ENCODE peak calls at places on chromosomes 3 and 15, in eight cellular contexts. O is heart right ventricle, I is fibroblast of pulmonary artery, X is A549, U is uterus, Y is progenitor cell of endocrine pancreas, D is lower leg skin, J is cardiac muscle cell. F is an unnamed sample.

GRCh38 chr3:141100112-141100511 is 49.0 kb downstream of the SPSB4 start:
- DNase-seq in Y (no peak), J (no peak), D (no peak), X (no peak), O (no peak), U (no peak), I (no peak), F (no peak)

GRCh38 chr3:132187746-132188145 is 129.5 kb upstream of the ACP3 start:
- DNase-seq in Y (no peak), X (no peak), D (no peak), O (no peak), I (no peak), U (no peak), J (no peak), F (no peak)

GRCh38 chr3:103499132-103499885 is 1064.5 kb downstream of the ZPLD1 start:
- DNase-seq in X (no peak), D (no peak), U (no peak), I (peak; percentile 60), J (no peak), Y (no peak), O (no peak), F (no peak)

GRCh38 chr3:11509175-11510000 is 134.3 kb downstream of the VGLL4 start:
- DNase-seq in I (peak; percentile 90), J (peak; percentile 95), D (peak; percentile 89), U (peak; percentile 75), Y (no peak), O (peak; percentile 68), X (peak; percentile 33), F (no peak)

GRCh38 chr15:43777293-43777819 is 590 bp upstream of the ELL3 start:
- DNase-seq in D (peak; percentile 97), U (peak; percentile 74), X (peak; percentile 79), O (peak; percentile 69), I (peak; percentile 75), Y (peak; percentile 38), J (peak; percentile 79), F (peak; percentile 59)

GRCh38 chr3:97981886-97982285 is 9.7 kb upstream of the RIOX2 start:
- DNase-seq in I (peak; percentile 79), X (no peak), J (peak; percentile 30), O (no peak), U (no peak), Y (no peak), D (no peak), F (no peak)

GRCh38 chr3:14525685-14526631 is 14.2 kb downstream of the GRIP2 start:
- DNase-seq in O (no peak), I (peak; percentile 31), Y (no peak), U (peak; percentile 56), J (peak; percentile 53), D (no peak), X (no peak), F (no peak)

GRCh38 chr3:128190501-128190900 is 37.2 kb downstream of the EEFSEC start:
- DNase-seq in J (no peak), O (no peak), X (peak; percentile 7), I (no peak), Y (no peak), D (no peak), U (no peak), F (no peak)

GRCh38 chr3:179546814-179547241 is 15.9 kb upstream of the ACTL6A start:
- DNase-seq in O (no peak), J (no peak), X (no peak), I (no peak), U (no peak), Y (no peak), D (no peak), F (no peak)

GRCh38 chr3:170359178-170359704 is 1.7 kb downstream of the SKIL start:
- DNase-seq in X (no peak), D (no peak), J (no peak), I (no peak), Y (no peak), O (no peak), U (no peak), F (no peak)

GRCh38 chr3:170355738-170356595 is 1.5 kb upstream of the SKIL start:
- DNase-seq in X (peak; percentile 66), U (peak; percentile 41), D (no peak), I (peak; percentile 69), O (peak; percentile 71), J (peak; percentile 79), Y (no peak), F (no peak)

GRCh38 chr3:170357920-170358854 is 672 bp downstream of the SKIL start:
- DNase-seq in X (peak; percentile 91), J (peak; percentile 83), D (peak; percentile 96), Y (peak; percentile 87), I (peak; percentile 68), U (peak; percentile 82), O (peak; percentile 89), F (peak; percentile 82)

GRCh38 chr3:170356596-170357175 is 829 bp upstream of the SKIL start:
- DNase-seq in O (peak; percentile 91), I (peak; percentile 88), D (peak; percentile 96), X (peak; percentile 84), J (peak; percentile 97), U (peak; percentile 89), Y (peak; percentile 78), F (peak; percentile 51)

GRCh38 chr3:170357176-170357919 is at the start of gene SKIL:
- DNase-seq in Y (peak; percentile 91), X (peak; percentile 97), D (peak; percentile 99), O (peak; percentile 97), U (peak; percentile 96), J (peak; percentile 99), I (peak; percentile 98), F (peak; percentile 96)
- TF ChIP-seq CTCF in Y (peak; percentile 39), X (peak; percentile 31), D (no peak), O (peak; percentile 21), U (no peak), J (peak; percentile 8), I (no peak), F (no peak)

DNA sequence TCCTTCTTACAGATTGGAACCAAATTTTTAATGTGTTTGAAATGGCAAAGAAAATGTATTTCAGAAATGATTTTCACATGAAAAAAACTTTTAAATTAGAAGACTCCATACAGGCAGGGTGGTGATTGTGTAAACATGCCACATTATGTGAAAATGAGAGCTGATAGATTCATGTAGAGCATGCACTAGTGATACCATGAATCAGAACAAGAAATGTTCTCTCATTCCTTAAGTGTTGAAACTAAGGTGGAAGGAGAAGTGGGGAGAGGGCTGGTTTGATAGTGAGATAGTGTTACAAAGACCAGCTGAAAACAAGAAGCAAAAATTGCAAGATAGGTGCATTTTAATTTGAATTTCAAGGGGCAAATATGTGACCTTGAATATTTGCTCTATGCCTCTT is 100.3 kb downstream of the CCNL1 start:
- DNase-seq in D (no peak), O (no peak), U (no peak), Y (no peak), X (no peak), I (no peak), J (no peak), F (no peak)
- TF ChIP-seq CTCF in D (no peak), O (no peak), U (no peak), Y (no peak), X (no peak), I (no peak), J (no peak), F (no peak)

DNA sequence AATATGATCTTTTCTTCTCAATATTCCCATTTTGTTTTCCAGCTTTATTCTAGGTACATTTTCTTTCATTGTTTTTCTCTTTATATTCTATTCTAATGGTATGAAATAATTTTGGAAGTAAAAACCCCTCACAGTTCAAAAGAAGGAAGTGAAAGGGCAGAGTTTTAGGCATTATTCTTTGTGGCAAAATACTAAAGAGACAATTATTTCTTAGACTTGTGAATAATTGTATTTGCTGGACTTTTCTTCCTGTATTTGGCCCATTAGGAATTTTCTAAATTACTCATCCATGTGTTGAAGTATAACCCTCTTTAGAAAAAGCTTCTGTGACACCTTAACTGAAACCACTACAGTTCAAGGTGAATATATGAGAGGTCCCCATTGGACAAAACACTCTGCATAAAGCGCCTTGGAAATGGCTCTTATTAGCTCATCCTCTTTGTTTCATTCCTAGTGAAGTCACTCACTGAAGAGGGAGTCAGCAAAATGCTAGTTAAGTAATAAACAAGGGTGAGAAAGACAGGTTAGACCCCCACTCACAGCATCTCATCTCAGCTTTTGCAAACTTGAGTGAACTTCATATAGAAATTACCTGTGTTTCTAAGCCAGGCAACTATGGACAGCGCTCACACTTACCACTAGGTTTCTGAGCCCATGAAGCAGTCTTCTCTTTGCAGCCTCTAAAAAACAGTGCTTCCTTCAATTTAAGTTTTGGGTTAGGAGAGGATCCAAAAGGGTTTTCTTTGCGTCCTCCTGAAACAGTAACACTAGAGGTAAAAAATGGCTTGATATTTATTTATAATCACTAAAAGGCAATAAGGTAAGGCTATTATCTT is 327.5 kb downstream of the ARPP21 start:
- DNase-seq in X (no peak), Y (no peak), U (no peak), J (no peak), O (no peak), I (no peak), D (no peak), F (no peak)
- TF ChIP-seq CTCF in X (no peak), Y (no peak), U (no peak), J (no peak), O (no peak), I (no peak), D (no peak), F (no peak)

GRCh38 chr3:139541898-139542288 is 2.4 kb upstream of the RBP1 start:
- DNase-seq in O (no peak), J (no peak), X (no peak), D (no peak), Y (no peak), I (no peak), U (no peak), F (no peak)
- TF ChIP-seq CTCF in O (no peak), J (no peak), X (no peak), D (no peak), Y (no peak), I (no peak), U (no peak), F (no peak)

GRCh38 chr3:113551821-113552220 is 19.5 kb downstream of the SIDT1 start:
- DNase-seq in J (no peak), I (no peak), U (no peak), X (no peak), D (no peak), O (no peak), Y (no peak), F (no peak)

GRCh38 chr3:113557374-113557773 is 25.0 kb downstream of the SIDT1 start:
- DNase-seq in O (no peak), Y (no peak), I (peak; percentile 43), J (peak; percentile 54), D (no peak), X (peak; percentile 85), U (no peak), F (no peak)

GRCh38 chr3:113556556-113557335 is 24.4 kb downstream of the SIDT1 start:
- DNase-seq in I (no peak), Y (no peak), X (no peak), O (no peak), J (no peak), U (no peak), D (no peak), F (no peak)

GRCh38 chr3:113555138-113555537 is 22.8 kb downstream of the SIDT1 start:
- DNase-seq in J (no peak), Y (no peak), X (peak; percentile 64), O (no peak), I (no peak), D (no peak), U (no peak), F (no peak)

DNA sequence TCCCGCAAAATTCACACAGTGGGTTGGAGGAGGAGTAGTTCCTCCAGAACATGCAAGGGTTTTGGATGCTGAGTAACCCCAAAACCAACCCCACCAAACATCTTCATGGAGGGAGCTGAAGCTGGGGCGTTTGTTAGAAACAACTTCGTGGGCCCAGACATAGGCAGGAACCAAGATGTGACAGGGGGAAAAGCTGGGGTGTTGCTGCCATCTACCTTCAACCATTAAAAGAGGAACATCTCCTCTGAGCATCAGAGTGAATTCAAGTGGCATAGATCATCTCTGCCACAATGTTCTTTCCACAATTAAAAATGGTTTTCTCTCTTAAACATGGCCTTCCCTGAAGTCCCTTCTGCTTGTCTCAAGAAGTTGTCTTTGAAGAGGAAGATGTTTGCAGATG is 20.5 kb downstream of the SIDT1 start:
- DNase-seq in O (no peak), U (no peak), I (no peak), Y (no peak), J (no peak), X (no peak), D (no peak), F (no peak)
- TF ChIP-seq CTCF in O (no peak), U (no peak), I (no peak), Y (no peak), J (no peak), X (peak; percentile 25), D (no peak), F (no peak)

F was measured in omental fat pad.